ENCODE peak calls at places on chromosomes 3 and 15, in seven cellular contexts. One of them, this sample, is unnamed.
A peak's percentile ranks its signal among the peaks of the same experiment; 100 is the strongest.

GRCh38 chr3:169149349-169149890 is 514.1 kb downstream of the MECOM start:
- DNase-seq in heart right ventricle: peak; percentile 84
- DNase-seq in adipocyte: peak; percentile 94
- DNase-seq in suprapubic skin: peak; percentile 83
- DNase-seq in stomach: peak; percentile 93
- DNase-seq in right cardiac atrium: peak; percentile 94
- DNase-seq in Peyer's patch: peak; percentile 89
- DNase-seq in this sample: no peak

GRCh38 chr3:134988666-134989065 is 193.6 kb downstream of the EPHB1 start:
- DNase-seq in right cardiac atrium: no peak
- DNase-seq in heart right ventricle: no peak
- DNase-seq in stomach: no peak
- DNase-seq in suprapubic skin: no peak
- DNase-seq in adipocyte: no peak
- DNase-seq in Peyer's patch: no peak
- DNase-seq in this sample: no peak

GRCh38 chr3:153144779-153145178 is 17.2 kb upstream of the RAP2B start:
- DNase-seq in right cardiac atrium: no peak
- DNase-seq in stomach: no peak
- DNase-seq in Peyer's patch: no peak
- DNase-seq in suprapubic skin: no peak
- DNase-seq in adipocyte: peak; percentile 67
- DNase-seq in heart right ventricle: no peak
- DNase-seq in this sample: no peak

GRCh38 chr15:68275165-68275746 is 2.3 kb upstream of the FEM1B start:
- DNase-seq in Peyer's patch: no peak
- DNase-seq in heart right ventricle: no peak
- DNase-seq in adipocyte: no peak
- DNase-seq in right cardiac atrium: no peak
- DNase-seq in suprapubic skin: no peak
- DNase-seq in stomach: peak; percentile 63
- DNase-seq in this sample: no peak

GRCh38 chr3:140035856-140036255 is 100.9 kb downstream of the CLSTN2 start:
- DNase-seq in Peyer's patch: no peak
- DNase-seq in heart right ventricle: no peak
- DNase-seq in right cardiac atrium: no peak
- DNase-seq in suprapubic skin: no peak
- DNase-seq in adipocyte: no peak
- DNase-seq in stomach: no peak
- DNase-seq in this sample: no peak

GRCh38 chr3:15629860-15630597 is 28.5 kb downstream of the BTD start:
- DNase-seq in heart right ventricle: no peak
- DNase-seq in suprapubic skin: no peak
- DNase-seq in stomach: peak; percentile 63
- DNase-seq in Peyer's patch: peak; percentile 87
- DNase-seq in adipocyte: peak; percentile 96
- DNase-seq in right cardiac atrium: no peak
- DNase-seq in this sample: no peak

GRCh38 chr3:13093687-13094086 is 20.5 kb upstream of the IQSEC1 start:
- DNase-seq in stomach: no peak
- DNase-seq in heart right ventricle: no peak
- DNase-seq in right cardiac atrium: no peak
- DNase-seq in suprapubic skin: no peak
- DNase-seq in Peyer's patch: no peak
- DNase-seq in adipocyte: no peak
- DNase-seq in this sample: no peak

GRCh38 chr3:125374501-125374995 is 577 bp downstream of the ZNF148 start:
- DNase-seq in suprapubic skin: no peak
- DNase-seq in stomach: peak; percentile 30
- DNase-seq in Peyer's patch: peak; percentile 59
- DNase-seq in right cardiac atrium: peak; percentile 65
- DNase-seq in adipocyte: peak; percentile 60
- DNase-seq in heart right ventricle: peak; percentile 35
- DNase-seq in this sample: no peak

GRCh38 chr3:36446230-36446629 is 65.9 kb downstream of the STAC start:
- DNase-seq in Peyer's patch: no peak
- DNase-seq in heart right ventricle: no peak
- DNase-seq in right cardiac atrium: no peak
- DNase-seq in stomach: no peak
- DNase-seq in adipocyte: no peak
- DNase-seq in suprapubic skin: no peak
- DNase-seq in this sample: no peak

GRCh38 chr3:51501833-51502561 is 2.2 kb upstream of the DCAF1 start:
- DNase-seq in Peyer's patch: peak; percentile 92
- DNase-seq in stomach: peak; percentile 83
- DNase-seq in adipocyte: peak; percentile 91
- DNase-seq in heart right ventricle: peak; percentile 78
- DNase-seq in right cardiac atrium: peak; percentile 93
- DNase-seq in suprapubic skin: peak; percentile 87
- DNase-seq in this sample: no peak

GRCh38 chr3:140206196-140207040 is 271.4 kb downstream of the CLSTN2 start:
- DNase-seq in Peyer's patch: no peak
- DNase-seq in heart right ventricle: no peak
- DNase-seq in suprapubic skin: no peak
- DNase-seq in stomach: no peak
- DNase-seq in right cardiac atrium: peak; percentile 40
- DNase-seq in adipocyte: peak; percentile 66
- DNase-seq in this sample: no peak

GRCh38 chr15:31235298-31236183 is 91.1 kb upstream of the KLF13 start:
- DNase-seq in heart right ventricle: peak; percentile 82
- DNase-seq in right cardiac atrium: peak; percentile 86
- DNase-seq in suprapubic skin: no peak
- DNase-seq in Peyer's patch: peak; percentile 56
- DNase-seq in adipocyte: peak; percentile 18
- DNase-seq in stomach: peak; percentile 59
- DNase-seq in this sample: no peak

GRCh38 chr3:24349367-24350019 is 145.2 kb downstream of the THRB start:
- DNase-seq in right cardiac atrium: no peak
- DNase-seq in Peyer's patch: no peak
- DNase-seq in heart right ventricle: no peak
- DNase-seq in suprapubic skin: no peak
- DNase-seq in stomach: no peak
- DNase-seq in adipocyte: no peak
- DNase-seq in this sample: no peak

GRCh38 chr3:160170409-160171370 is 54.5 kb upstream of the C3orf80 start:
- DNase-seq in stomach: no peak
- DNase-seq in adipocyte: no peak
- DNase-seq in suprapubic skin: no peak
- DNase-seq in heart right ventricle: no peak
- DNase-seq in Peyer's patch: no peak
- DNase-seq in right cardiac atrium: no peak
- DNase-seq in this sample: no peak

DNA sequence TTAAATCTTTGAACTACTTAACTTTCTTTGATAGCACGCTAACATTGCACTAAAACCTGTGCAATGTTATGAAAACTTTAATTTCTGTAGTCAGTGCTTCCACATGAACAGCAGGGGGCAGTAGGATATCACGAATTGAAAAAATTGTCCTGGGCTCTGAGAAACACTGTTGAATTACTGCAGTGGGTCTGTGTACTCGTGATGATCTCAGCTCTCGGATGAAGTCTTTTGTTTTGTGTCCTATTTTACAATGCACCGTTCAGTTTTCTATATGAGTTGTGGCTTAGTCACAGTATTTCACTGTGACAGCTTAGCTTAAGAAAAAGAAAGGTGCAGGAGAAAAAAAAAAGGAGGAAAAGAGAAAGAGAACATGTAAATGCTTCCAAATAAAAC is 141.3 kb upstream of the CCDC54 start:
- DNase-seq in stomach: no peak
- DNase-seq in right cardiac atrium: no peak
- DNase-seq in adipocyte: peak; percentile 95
- DNase-seq in heart right ventricle: no peak
- DNase-seq in suprapubic skin: no peak
- DNase-seq in Peyer's patch: peak; percentile 60
- DNase-seq in this sample: peak; percentile 38
- H3K4me3 ChIP-seq in stomach: peak overlapping the region; percentile 43
- H3K4me3 ChIP-seq in right cardiac atrium: peak overlapping the region; percentile 71
- H3K4me3 ChIP-seq in adipocyte: peak overlapping the region; percentile 94
- H3K4me3 ChIP-seq in heart right ventricle: peak overlapping the region; percentile 47
- H3K4me3 ChIP-seq in suprapubic skin: peak overlapping the region; percentile 53
- H3K4me3 ChIP-seq in Peyer's patch: no peak overlapping the region
- H3K4me3 ChIP-seq in this sample: peak overlapping the region; percentile 47

DNA sequence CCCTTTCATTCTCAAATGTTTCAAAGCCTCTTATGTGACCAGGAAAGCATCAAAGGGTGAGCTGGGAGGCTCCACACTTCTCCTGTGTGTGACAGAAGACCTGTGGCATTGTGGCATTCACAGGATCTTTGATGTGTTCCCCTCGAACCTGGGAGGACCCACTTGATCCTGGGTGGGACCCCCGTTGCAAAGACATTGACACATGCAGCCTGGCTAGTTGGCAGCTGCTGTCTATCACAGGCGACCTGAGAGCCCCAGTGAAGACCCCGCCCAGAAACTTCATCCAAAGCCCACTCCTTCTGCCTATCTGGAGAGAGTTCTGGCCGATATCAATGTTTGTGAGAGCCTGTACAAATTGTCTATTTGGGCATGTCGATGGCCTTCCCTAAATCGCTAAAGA is 140.4 kb upstream of the ATP2B2 start:
- DNase-seq in suprapubic skin: peak; percentile 66
- DNase-seq in adipocyte: no peak
- DNase-seq in Peyer's patch: no peak
- DNase-seq in right cardiac atrium: no peak
- DNase-seq in heart right ventricle: no peak
- DNase-seq in stomach: no peak
- DNase-seq in this sample: no peak
- H3K4me3 ChIP-seq in suprapubic skin: no peak overlapping the region
- H3K4me3 ChIP-seq in adipocyte: no peak overlapping the region
- H3K4me3 ChIP-seq in Peyer's patch: no peak overlapping the region
- H3K4me3 ChIP-seq in right cardiac atrium: no peak overlapping the region
- H3K4me3 ChIP-seq in heart right ventricle: no peak overlapping the region
- H3K4me3 ChIP-seq in stomach: no peak overlapping the region
- H3K4me3 ChIP-seq in this sample: no peak overlapping the region

GRCh38 chr15:96416218-96416933 is 85.9 kb downstream of the NR2F2 start:
- DNase-seq in adipocyte: no peak
- DNase-seq in suprapubic skin: no peak
- DNase-seq in right cardiac atrium: peak; percentile 37
- DNase-seq in Peyer's patch: no peak
- DNase-seq in heart right ventricle: no peak
- DNase-seq in stomach: peak; percentile 38
- DNase-seq in this sample: no peak
- H3K4me3 ChIP-seq in adipocyte: peak overlapping the region; percentile 66
- H3K4me3 ChIP-seq in suprapubic skin: peak overlapping the region; percentile 45
- H3K4me3 ChIP-seq in right cardiac atrium: peak overlapping the region; percentile 25
- H3K4me3 ChIP-seq in Peyer's patch: no peak overlapping the region
- H3K4me3 ChIP-seq in heart right ventricle: peak overlapping the region; percentile 26
- H3K4me3 ChIP-seq in stomach: peak overlapping the region; percentile 46
- H3K4me3 ChIP-seq in this sample: peak overlapping the region; percentile 49

DNA sequence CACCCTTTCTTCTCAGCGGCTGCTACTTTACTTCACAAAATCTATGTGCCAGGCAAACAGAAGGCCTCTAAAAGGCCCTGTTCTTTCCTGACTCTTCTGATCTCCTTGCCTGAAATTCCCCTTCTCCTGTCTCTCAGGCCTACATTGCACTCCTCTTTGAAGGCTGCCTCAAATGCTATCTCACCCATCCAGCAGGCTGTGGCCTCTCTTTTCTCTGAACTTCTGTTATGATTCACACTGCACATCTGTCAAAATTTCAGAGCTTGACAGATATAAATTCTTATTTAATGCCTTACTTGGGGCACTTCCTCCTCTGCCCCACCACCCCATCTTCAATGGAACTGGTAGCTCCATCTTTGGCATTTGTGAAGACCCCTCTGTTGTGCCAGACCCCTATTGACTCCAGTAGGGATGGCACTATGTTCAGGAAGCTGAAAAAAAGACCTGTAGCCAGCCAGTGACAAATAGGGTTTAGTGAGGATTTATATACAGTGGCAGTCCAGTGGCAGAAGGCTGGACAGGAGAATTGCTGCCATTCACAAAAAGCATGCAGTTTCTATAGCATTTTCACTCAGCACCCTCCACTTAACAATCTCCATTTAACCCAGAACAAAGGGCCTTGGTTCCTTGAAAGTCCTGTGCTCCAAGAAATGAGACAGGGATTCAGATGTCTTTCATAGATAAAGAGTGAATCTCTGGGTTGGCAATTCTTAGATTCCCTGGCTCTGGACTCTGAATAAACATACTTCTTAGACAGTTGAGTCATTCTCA is 415.8 kb upstream of the GRM7 start:
- DNase-seq in heart right ventricle: no peak
- DNase-seq in right cardiac atrium: no peak
- DNase-seq in Peyer's patch: no peak
- DNase-seq in stomach: no peak
- DNase-seq in suprapubic skin: no peak
- DNase-seq in adipocyte: no peak
- DNase-seq in this sample: no peak
- H3K4me3 ChIP-seq in heart right ventricle: no peak overlapping the region
- H3K4me3 ChIP-seq in right cardiac atrium: no peak overlapping the region
- H3K4me3 ChIP-seq in Peyer's patch: no peak overlapping the region
- H3K4me3 ChIP-seq in stomach: no peak overlapping the region
- H3K4me3 ChIP-seq in suprapubic skin: no peak overlapping the region
- H3K4me3 ChIP-seq in adipocyte: no peak overlapping the region
- H3K4me3 ChIP-seq in this sample: no peak overlapping the region

GRCh38 chr15:40928975-40929729 is at the start of gene DLL4:
- DNase-seq in stomach: peak; percentile 74
- DNase-seq in Peyer's patch: peak; percentile 84
- DNase-seq in adipocyte: peak; percentile 65
- DNase-seq in heart right ventricle: peak; percentile 72
- DNase-seq in right cardiac atrium: peak; percentile 85
- DNase-seq in suprapubic skin: no peak
- DNase-seq in this sample: no peak

GRCh38 chr15:40925863-40926658 is 3.1 kb upstream of the DLL4 start:
- DNase-seq in Peyer's patch: no peak
- DNase-seq in suprapubic skin: no peak
- DNase-seq in adipocyte: no peak
- DNase-seq in heart right ventricle: no peak
- DNase-seq in right cardiac atrium: no peak
- DNase-seq in stomach: no peak
- DNase-seq in this sample: no peak

GRCh38 chr15:40928351-40928974 is 677 bp upstream of the DLL4 start:
- DNase-seq in heart right ventricle: no peak
- DNase-seq in Peyer's patch: no peak
- DNase-seq in suprapubic skin: no peak
- DNase-seq in stomach: no peak
- DNase-seq in right cardiac atrium: no peak
- DNase-seq in adipocyte: no peak
- DNase-seq in this sample: no peak

GRCh38 chr15:40926659-40927496 is 2.3 kb upstream of the DLL4 start:
- DNase-seq in Peyer's patch: no peak
- DNase-seq in right cardiac atrium: no peak
- DNase-seq in heart right ventricle: no peak
- DNase-seq in stomach: no peak
- DNase-seq in adipocyte: no peak
- DNase-seq in suprapubic skin: no peak
- DNase-seq in this sample: no peak

GRCh38 chr15:40927497-40928346 is 1.4 kb upstream of the DLL4 start:
- DNase-seq in heart right ventricle: no peak
- DNase-seq in stomach: no peak
- DNase-seq in adipocyte: peak; percentile 36
- DNase-seq in right cardiac atrium: no peak
- DNase-seq in Peyer's patch: no peak
- DNase-seq in suprapubic skin: no peak
- DNase-seq in this sample: no peak
- H3K4me3 ChIP-seq in heart right ventricle: peak overlapping the region; percentile 77
- H3K4me3 ChIP-seq in stomach: peak overlapping the region; percentile 49
- H3K4me3 ChIP-seq in adipocyte: no peak overlapping the region
- H3K4me3 ChIP-seq in right cardiac atrium: peak overlapping the region; percentile 65
- H3K4me3 ChIP-seq in Peyer's patch: peak overlapping the region; percentile 50
- H3K4me3 ChIP-seq in suprapubic skin: peak overlapping the region; percentile 65
- H3K4me3 ChIP-seq in this sample: peak overlapping the region; percentile 8

This sample was measured in epithelial cell of proximal tubule.